ENCODE peak calls at places on chromosomes 11 and 22, in six cellular contexts. D, A, S, B, K and R are unnamed samples. For H3K27me3, the result is how much of the 10 kb centered on the place peaks cover.

GRCh38 chr22:43228863-43229262 is 41.9 kb upstream of the TTLL12 start:
- DNase-seq in D (no peak), A (no peak), S (no peak), B (no peak), K (no peak), R (no peak)

GRCh38 chr22:37953062-37953436 is 352 bp downstream of the C22orf23 start:
- DNase-seq in D (no peak), A (peak), S (no peak), B (no peak), K (no peak), R (no peak)

GRCh38 chr22:11253000-11253511 is 4274.9 kb upstream of the OR11H1 start:
- DNase-seq in D (no peak), A (no peak), S (no peak), B (no peak), K (peak), R (no peak)

GRCh38 chr11:78418584-78419211 is 1.1 kb upstream of the GAB2 start:
- DNase-seq in D (no peak), A (peak), S (no peak), B (no peak), K (no peak), R (no peak)

GRCh38 chr11:8267831-8268529 is 4.3 kb upstream of the LMO1 start:
- DNase-seq in D (peak), A (peak), S (no peak), B (no peak), K (peak), R (peak)

GRCh38 chr11:126669416-126669815 is 313.9 kb downstream of the ST3GAL4 start:
- DNase-seq in D (no peak), A (peak), S (no peak), B (no peak), K (no peak), R (no peak)

GRCh38 chr11:17013548-17014320 is 480 bp downstream of the PLEKHA7 start:
- DNase-seq in D (peak), A (no peak), S (no peak), B (no peak), K (peak), R (no peak)

GRCh38 chr22:38030311-38031133 is 26.7 kb upstream of the PICK1 start:
- DNase-seq in D (peak), A (peak), S (no peak), B (no peak), K (no peak), R (no peak)

GRCh38 chr11:6799402-6799801 is at the start of gene OR6A2:
- DNase-seq in D (no peak), A (peak), S (no peak), B (no peak), K (no peak), R (no peak)

GRCh38 chr11:90288207-90288821 is 65.5 kb upstream of the CHORDC1 start:
- DNase-seq in D (no peak), A (peak), S (no peak), B (no peak), K (no peak), R (peak)

GRCh38 chr11:77269484-77270123 is 31.9 kb downstream of the GDPD4 start:
- DNase-seq in D (no peak), A (peak), S (no peak), B (no peak), K (no peak), R (peak)

GRCh38 chr22:49328076-49328475 is 499.6 kb downstream of the BRD1 start:
- DNase-seq in D (peak), A (no peak), S (no peak), B (no peak), K (peak), R (no peak)

GRCh38 chr11:121451982-121452608 is at the start of gene SORL1:
- DNase-seq in D (peak), A (peak), S (peak), B (no peak), K (peak), R (peak)

GRCh38 chr11:114115406-114116054 is 56.0 kb downstream of the ZBTB16 start:
- DNase-seq in D (peak), A (no peak), S (no peak), B (no peak), K (peak), R (no peak)

GRCh38 chr22:37741312-37741795 is 44.5 kb downstream of the TRIOBP start:
- DNase-seq in D (no peak), A (peak), S (no peak), B (peak), K (peak), R (peak)

GRCh38 chr11:434496-434895 is 7.3 kb downstream of the ANO9 start:
- DNase-seq in D (no peak), A (no peak), S (no peak), B (no peak), K (no peak), R (no peak)

GRCh38 chr11:68446046-68446725 is 14.4 kb upstream of the PPP6R3 start:
- DNase-seq in D (no peak), A (no peak), S (no peak), B (no peak), K (no peak), R (no peak)

GRCh38 chr11:76604652-76605241 is 65.8 kb downstream of the LRRC32 start:
- DNase-seq in D (no peak), A (peak), S (no peak), B (no peak), K (peak), R (peak)

GRCh38 chr11:126282742-126283591 is at the start of gene TIRAP:
- DNase-seq in D (peak), A (peak), S (peak), B (no peak), K (peak), R (peak)

GRCh38 chr11:69009441-69010211 is 3.4 kb downstream of the MRGPRF start:
- DNase-seq in D (peak), A (peak), S (no peak), B (no peak), K (peak), R (peak)

GRCh38 chr11:90737328-90738050 is 514.6 kb upstream of the CHORDC1 start:
- DNase-seq in D (peak), A (no peak), S (no peak), B (no peak), K (no peak), R (no peak)

GRCh38 chr11:16897460-16898061 is 116.7 kb downstream of the PLEKHA7 start:
- DNase-seq in D (peak), A (no peak), S (no peak), B (no peak), K (no peak), R (no peak)

GRCh38 chr11:100574894-100575769 is 112.0 kb upstream of the ARHGAP42 start:
- DNase-seq in D (no peak), A (peak), S (no peak), B (no peak), K (no peak), R (peak)

GRCh38 chr11:76698321-76699043 is 27.9 kb upstream of the LRRC32 start:
- DNase-seq in D (peak), A (peak), S (no peak), B (no peak), K (no peak), R (no peak)

DNA sequence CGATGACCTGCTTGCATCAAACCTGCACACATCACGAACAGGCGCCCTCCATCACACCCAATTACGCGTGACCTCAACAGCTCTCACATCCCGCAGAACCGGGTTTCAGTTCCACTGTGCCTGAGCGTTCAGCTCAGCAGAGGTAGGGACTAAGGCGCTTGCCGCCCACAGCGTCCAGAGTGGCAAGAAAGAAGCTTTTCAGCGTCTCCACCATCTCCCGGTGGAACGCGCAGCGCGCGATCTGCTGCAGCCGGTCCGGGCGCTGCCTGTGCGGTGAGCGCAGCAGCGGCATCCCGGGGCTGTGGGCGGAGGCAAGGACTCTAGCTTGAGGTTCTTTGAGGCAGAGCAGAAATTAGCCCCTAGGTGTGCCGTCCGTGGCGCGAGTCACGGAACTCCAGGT is 1.5 kb upstream of the CALCA start:
- DNase-seq in D (peak), A (peak), S (no peak), B (no peak), K (peak), R (peak)
- H3K27me3 ChIP-seq in D (half or more), A (half or more), S (under half), B (under half), K (half or more), R (under half)

GRCh38 chr11:45028921-45029680 is 78.4 kb upstream of the TP53I11 start:
- DNase-seq in D (peak), A (no peak), S (no peak), B (no peak), K (no peak), R (no peak)

GRCh38 chr11:45026835-45027234 is 76.2 kb upstream of the TP53I11 start:
- DNase-seq in D (peak), A (no peak), S (no peak), B (no peak), K (no peak), R (no peak)

GRCh38 chr11:45025716-45026492 is 75.2 kb upstream of the TP53I11 start:
- DNase-seq in D (peak), A (no peak), S (no peak), B (no peak), K (peak), R (peak)

GRCh38 chr11:45024846-45025623 is 74.4 kb upstream of the TP53I11 start:
- DNase-seq in D (peak), A (no peak), S (no peak), B (no peak), K (no peak), R (no peak)

GRCh38 chr11:45027312-45027711 is 76.6 kb upstream of the TP53I11 start:
- DNase-seq in D (peak), A (no peak), S (no peak), B (no peak), K (no peak), R (no peak)
- H3K27me3 ChIP-seq in D (under half), A (under half), S (under half), B (under half), K (under half), R (under half)

DNA sequence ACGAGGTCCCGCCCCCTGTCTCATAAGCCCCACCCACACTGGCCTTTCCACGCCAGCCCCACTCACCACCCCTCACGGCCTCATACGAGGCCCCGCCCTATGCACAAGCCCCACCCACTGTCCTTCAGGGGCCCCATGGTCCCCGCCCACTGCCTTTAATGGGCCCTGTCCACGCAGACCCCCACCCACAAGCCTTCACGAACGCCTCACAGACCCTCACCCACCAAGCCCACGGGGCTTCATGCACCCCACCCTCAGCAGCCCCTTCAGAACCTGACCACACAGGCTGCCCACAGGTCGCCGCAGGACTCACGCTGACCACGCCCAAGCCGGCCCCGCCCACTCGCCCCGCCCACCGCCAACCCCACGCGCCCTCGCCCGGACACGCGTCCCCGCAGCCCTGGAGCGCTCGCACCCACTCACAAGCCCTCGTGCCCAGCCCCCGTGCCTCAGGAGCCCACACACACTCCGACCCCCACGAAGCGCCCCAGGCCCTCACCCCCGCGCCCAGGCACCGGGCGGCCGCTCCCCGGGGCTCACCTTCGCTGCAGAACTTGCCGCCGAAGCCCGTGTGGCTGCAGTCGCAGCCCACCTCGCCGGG is 10.5 kb downstream of the NRXN2 start:
- DNase-seq in D (no peak), A (no peak), S (no peak), B (no peak), K (no peak), R (no peak)
- H3K27me3 ChIP-seq in D (half or more), A (half or more), S (under half), B (under half), K (half or more), R (under half)

DNA sequence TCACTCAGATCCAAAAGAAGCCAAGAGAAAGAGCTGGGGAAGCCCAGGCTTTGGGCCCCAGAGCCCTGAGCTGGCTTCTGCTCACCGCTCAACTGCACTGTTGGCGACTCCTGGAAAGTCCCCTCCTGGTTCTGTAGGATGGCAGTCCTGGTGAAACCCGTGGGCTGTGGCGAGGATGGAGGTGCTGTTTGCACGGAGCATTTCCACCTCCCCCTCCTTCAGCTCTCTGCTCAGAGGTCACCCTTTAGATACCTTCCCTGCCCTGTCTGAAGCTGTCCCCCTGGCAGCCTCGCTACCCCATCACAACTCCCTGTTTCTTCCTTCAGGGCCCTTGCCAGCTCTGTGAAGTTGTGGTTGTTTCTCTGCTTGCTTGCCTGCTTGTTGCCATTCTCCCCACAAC is 97.8 kb downstream of the MYO18B start:
- DNase-seq in D (no peak), A (no peak), S (no peak), B (no peak), K (no peak), R (no peak)
- H3K27me3 ChIP-seq in D (under half), A (under half), S (under half), B (under half), K (under half), R (under half)

GRCh38 chr11:71200761-71201160 is 51.6 kb downstream of the SHANK2 start:
- DNase-seq in D (no peak), A (no peak), S (no peak), B (no peak), K (no peak), R (no peak)

GRCh38 chr11:71202598-71202944 is 49.8 kb downstream of the SHANK2 start:
- DNase-seq in D (no peak), A (no peak), S (no peak), B (no peak), K (no peak), R (no peak)

GRCh38 chr11:71202966-71203365 is 49.4 kb downstream of the SHANK2 start:
- DNase-seq in D (no peak), A (no peak), S (no peak), B (no peak), K (peak), R (no peak)

GRCh38 chr11:71201231-71201630 is 51.1 kb downstream of the SHANK2 start:
- DNase-seq in D (no peak), A (no peak), S (no peak), B (no peak), K (no peak), R (no peak)

DNA sequence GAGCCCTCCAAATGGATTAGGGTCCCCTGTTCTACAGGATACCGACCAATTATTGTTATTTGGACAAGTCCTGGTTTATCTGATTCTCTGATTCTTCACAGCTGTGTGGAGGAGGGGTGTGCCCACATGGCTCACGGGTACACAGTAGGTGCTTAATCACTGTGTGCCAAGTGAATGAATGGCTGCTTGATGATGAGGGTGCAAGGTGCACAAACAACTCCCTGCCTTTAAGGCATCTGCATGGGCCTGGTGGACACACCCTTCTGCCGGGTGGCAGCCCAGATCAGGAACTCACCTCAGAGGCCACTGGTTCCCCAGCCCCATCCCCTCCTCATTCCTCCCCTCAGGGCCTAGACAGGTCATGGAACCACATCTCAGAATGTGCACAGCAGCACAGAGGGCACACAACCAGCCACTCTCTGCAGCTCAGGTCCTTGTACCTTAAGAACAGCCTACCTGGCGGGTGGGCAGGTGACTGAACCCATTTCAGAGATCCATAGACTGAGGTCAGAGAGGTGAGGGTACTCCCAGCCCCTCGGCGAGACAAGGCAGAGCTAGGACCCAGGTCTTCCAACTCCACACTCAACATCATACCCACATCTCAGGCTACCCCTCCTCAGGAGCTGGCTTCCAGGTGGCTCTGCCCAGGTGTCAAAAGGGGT is 50.3 kb downstream of the SHANK2 start:
- DNase-seq in D (no peak), A (no peak), S (no peak), B (no peak), K (no peak), R (no peak)
- H3K27me3 ChIP-seq in D (under half), A (under half), S (under half), B (under half), K (under half), R (under half)

GRCh38 chr11:11045156-11045670 is 187.4 kb upstream of the ZBED5 start:
- DNase-seq in D (no peak), A (no peak), S (no peak), B (no peak), K (no peak), R (no peak)
- H3K27me3 ChIP-seq in D (under half), A (under half), S (under half), B (under half), K (under half), R (under half)

DNA sequence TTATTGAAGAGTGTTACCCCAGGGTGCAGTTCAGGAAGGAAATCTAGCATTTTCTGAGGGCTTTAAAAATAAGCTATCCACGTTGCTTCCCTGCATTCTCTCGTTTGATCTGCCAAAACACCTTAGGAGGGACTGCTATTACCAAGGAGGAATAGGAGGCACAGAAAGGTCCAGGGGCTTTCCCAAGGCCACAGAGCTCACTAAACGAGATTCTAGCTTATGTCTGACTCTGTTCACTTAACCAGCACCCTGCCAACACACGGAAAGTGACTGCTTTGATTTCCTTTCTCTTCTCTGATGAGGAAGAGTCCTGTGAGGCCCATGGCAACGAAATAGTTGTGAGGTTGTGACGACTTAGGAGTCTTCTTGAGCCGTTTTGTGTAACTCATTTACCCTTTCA is 3.4 kb upstream of the PTPN5 start:
- DNase-seq in D (peak), A (no peak), S (no peak), B (no peak), K (no peak), R (no peak)
- H3K27me3 ChIP-seq in D (under half), A (under half), S (under half), B (under half), K (under half), R (under half)

GRCh38 chr11:86145439-86146156 is 76.7 kb upstream of the PICALM start:
- DNase-seq in D (no peak), A (no peak), S (no peak), B (no peak), K (no peak), R (no peak)
- H3K27me3 ChIP-seq in D (under half), A (under half), S (under half), B (under half), K (under half), R (under half)

GRCh38 chr11:64296830-64297721 is 3.1 kb upstream of the CATSPERZ start:
- DNase-seq in D (no peak), A (no peak), S (no peak), B (no peak), K (no peak), R (no peak)

GRCh38 chr11:64296236-64296635 is 3.9 kb upstream of the CATSPERZ start:
- DNase-seq in D (no peak), A (peak), S (no peak), B (no peak), K (no peak), R (no peak)

GRCh38 chr11:64299847-64300648 is at the start of gene CATSPERZ:
- DNase-seq in D (peak), A (peak), S (no peak), B (no peak), K (no peak), R (no peak)

GRCh38 chr11:64297722-64298358 is 2.3 kb upstream of the CATSPERZ start:
- DNase-seq in D (no peak), A (no peak), S (no peak), B (no peak), K (no peak), R (no peak)

DNA sequence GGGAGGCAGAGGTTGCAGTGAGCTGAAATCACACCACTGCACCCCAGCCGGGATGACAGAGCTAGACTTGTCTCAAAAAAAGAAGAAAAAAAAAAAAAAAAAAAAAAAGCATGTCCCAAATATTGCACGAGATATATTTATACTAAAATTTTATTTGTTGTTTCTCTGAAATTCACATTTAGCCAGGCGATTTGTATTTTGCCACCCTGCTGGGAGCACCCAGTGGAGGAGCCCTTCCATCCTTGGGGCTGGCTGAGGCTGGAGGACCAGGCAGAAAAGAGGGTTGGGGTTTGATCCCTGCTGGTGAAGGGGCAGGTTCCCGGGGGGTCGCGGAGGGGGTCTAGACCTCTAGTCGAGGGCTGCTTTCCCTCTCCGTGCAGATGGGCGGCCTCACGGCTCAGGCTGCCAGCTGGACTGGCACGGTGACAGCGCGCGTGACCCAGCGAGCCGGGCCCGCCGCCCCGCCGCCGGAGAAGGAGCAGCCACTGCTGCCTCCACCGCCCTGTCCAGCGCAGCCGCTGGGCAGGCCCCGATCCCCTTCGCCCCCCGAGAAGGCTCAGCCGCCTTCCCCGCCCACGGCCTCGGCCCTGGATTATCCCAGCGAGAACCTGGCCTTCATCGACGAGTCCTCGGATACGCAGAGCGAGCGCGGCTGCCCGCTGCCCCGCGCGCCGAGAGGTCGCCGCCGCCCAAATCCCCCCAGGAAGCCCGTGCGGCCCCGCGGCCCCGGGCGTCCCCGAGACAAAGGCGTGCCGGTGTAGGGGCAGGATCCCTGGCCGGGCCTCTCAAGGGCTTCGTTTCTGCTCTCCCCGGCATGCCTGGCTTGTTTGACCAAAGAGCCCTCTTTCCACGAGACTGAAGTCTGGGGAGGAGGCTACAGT is 952 bp upstream of the CATSPERZ start:
- DNase-seq in D (no peak), A (peak), S (no peak), B (no peak), K (peak), R (no peak)
- H3K27me3 ChIP-seq in D (half or more), A (under half), S (under half), B (under half), K (half or more), R (under half)